ENCODE peak calls at places on chromosomes 7 and 10, in eight cellular contexts. Y is endothelial cell, H is thoracic aorta, I is substantia nigra, G is B cell, M is mesothelial cell of epicardium, P is EL, J is DMS153. B is an unnamed sample.

GRCh38 chr7:6650521-6651011 is 13.4 kb downstream of the ZNF316 start:
- DNase-seq in I (no peak), Y (no peak), P (no peak), H (no peak), G (peak), J (no peak), M (no peak), B (no peak)

GRCh38 chr10:50316695-50317648 is 65.7 kb upstream of the ASAH2 start:
- DNase-seq in J (no peak), G (peak), H (no peak), M (no peak), P (peak), Y (no peak), I (no peak), B (no peak)

GRCh38 chr7:38374507-38374906 is 101.1 kb upstream of the TARP start:
- DNase-seq in G (peak), J (no peak), M (no peak), H (no peak), Y (peak), P (peak), I (no peak), B (peak)

GRCh38 chr10:42951486-42952251 is 125.2 kb upstream of the RET start:
- DNase-seq in P (no peak), M (peak), G (no peak), Y (peak), J (no peak), H (no peak), I (no peak), B (no peak)

GRCh38 chr10:59285848-59286247 is 76.5 kb downstream of the FAM13C start:
- DNase-seq in Y (no peak), I (no peak), J (no peak), H (no peak), G (no peak), M (no peak), P (no peak), B (no peak)

GRCh38 chr10:76036410-76036940 is 605.1 kb downstream of the LRMDA start:
- DNase-seq in P (peak), I (peak), H (peak), Y (peak), G (peak), M (peak), J (peak), B (peak)

GRCh38 chr10:129680661-129681344 is 213.8 kb downstream of the MGMT start:
- DNase-seq in Y (no peak), H (no peak), M (no peak), G (no peak), I (no peak), P (no peak), J (no peak), B (no peak)

GRCh38 chr10:80498833-80499671 is 38.6 kb upstream of the SH2D4B start:
- DNase-seq in I (no peak), M (no peak), P (peak), H (peak), G (no peak), J (no peak), Y (no peak), B (peak)

GRCh38 chr10:90148121-90148855 is 446.9 kb downstream of the KIF20B start:
- DNase-seq in G (no peak), Y (peak), M (no peak), J (peak), P (peak), H (no peak), I (no peak), B (peak)

GRCh38 chr10:113235505-113235904 is 285.5 kb downstream of the TCF7L2 start:
- DNase-seq in Y (no peak), G (no peak), I (no peak), M (no peak), H (no peak), P (no peak), J (no peak), B (no peak)

GRCh38 chr7:923108-924041 is 31.1 kb downstream of the ADAP1 start:
- DNase-seq in H (no peak), Y (no peak), P (peak), M (peak), I (no peak), G (peak), J (peak), B (peak)